ENCODE peak calls at places on chromosomes 2 and 18, in six cellular contexts. One of them, this sample, is unnamed.

GRCh38 chr2:112023707-112024106 is 31.4 kb upstream of the TMEM87B start:
- DNase-seq in bronchial epithelial cell: no peak
- DNase-seq in cardiac muscle cell: no peak
- DNase-seq in RWPE1: no peak
- DNase-seq in fibroblast of the aortic adventitia: no peak
- DNase-seq in GM12864: no peak
- DNase-seq in this sample: no peak

GRCh38 chr2:144111443-144111842 is 408.5 kb downstream of the ZEB2 start:
- DNase-seq in fibroblast of the aortic adventitia: peak
- DNase-seq in bronchial epithelial cell: no peak
- DNase-seq in cardiac muscle cell: no peak
- DNase-seq in RWPE1: peak
- DNase-seq in GM12864: no peak
- DNase-seq in this sample: no peak

GRCh38 chr2:38733300-38733971 is 17.7 kb downstream of the SRSF7 start:
- DNase-seq in cardiac muscle cell: no peak
- DNase-seq in RWPE1: no peak
- DNase-seq in GM12864: no peak
- DNase-seq in fibroblast of the aortic adventitia: no peak
- DNase-seq in bronchial epithelial cell: no peak
- DNase-seq in this sample: no peak

GRCh38 chr2:197777823-197778407 is 7.2 kb downstream of the BOLL start:
- DNase-seq in bronchial epithelial cell: peak
- DNase-seq in fibroblast of the aortic adventitia: peak
- DNase-seq in cardiac muscle cell: peak
- DNase-seq in RWPE1: peak
- DNase-seq in GM12864: no peak
- DNase-seq in this sample: peak

GRCh38 chr2:609520-610280 is 67.5 kb downstream of the TMEM18 start:
- DNase-seq in fibroblast of the aortic adventitia: no peak
- DNase-seq in cardiac muscle cell: no peak
- DNase-seq in RWPE1: no peak
- DNase-seq in bronchial epithelial cell: no peak
- DNase-seq in GM12864: no peak
- DNase-seq in this sample: no peak

GRCh38 chr18:8982416-8983183 is 119.9 kb upstream of the NDUFV2 start:
- DNase-seq in GM12864: no peak
- DNase-seq in cardiac muscle cell: peak
- DNase-seq in fibroblast of the aortic adventitia: peak
- DNase-seq in bronchial epithelial cell: peak
- DNase-seq in RWPE1: peak
- DNase-seq in this sample: peak

GRCh38 chr2:95240091-95240490 is 32.8 kb downstream of the ZNF892 start:
- DNase-seq in GM12864: no peak
- DNase-seq in bronchial epithelial cell: peak
- DNase-seq in fibroblast of the aortic adventitia: no peak
- DNase-seq in cardiac muscle cell: no peak
- DNase-seq in RWPE1: peak
- DNase-seq in this sample: no peak

GRCh38 chr2:10444463-10444862 is 3.7 kb downstream of the ODC1 start:
- DNase-seq in cardiac muscle cell: no peak
- DNase-seq in RWPE1: no peak
- DNase-seq in bronchial epithelial cell: no peak
- DNase-seq in GM12864: no peak
- DNase-seq in fibroblast of the aortic adventitia: no peak
- DNase-seq in this sample: no peak

GRCh38 chr2:156125018-156125417 is 207.5 kb downstream of the NR4A2 start:
- DNase-seq in GM12864: no peak
- DNase-seq in bronchial epithelial cell: no peak
- DNase-seq in fibroblast of the aortic adventitia: no peak
- DNase-seq in RWPE1: no peak
- DNase-seq in cardiac muscle cell: peak
- DNase-seq in this sample: no peak

GRCh38 chr2:143686585-143687164 is 557.5 kb downstream of the ARHGAP15 start:
- DNase-seq in bronchial epithelial cell: peak
- DNase-seq in fibroblast of the aortic adventitia: peak
- DNase-seq in RWPE1: peak
- DNase-seq in GM12864: no peak
- DNase-seq in cardiac muscle cell: peak
- DNase-seq in this sample: peak

GRCh38 chr2:55048514-55048924 is 1.7 kb downstream of the RTN4 start:
- DNase-seq in GM12864: no peak
- DNase-seq in RWPE1: peak
- DNase-seq in bronchial epithelial cell: peak
- DNase-seq in cardiac muscle cell: peak
- DNase-seq in fibroblast of the aortic adventitia: peak
- DNase-seq in this sample: no peak

GRCh38 chr2:106759962-106760361 is 126.0 kb downstream of the ST6GAL2 start:
- DNase-seq in fibroblast of the aortic adventitia: no peak
- DNase-seq in cardiac muscle cell: no peak
- DNase-seq in bronchial epithelial cell: no peak
- DNase-seq in RWPE1: no peak
- DNase-seq in GM12864: no peak
- DNase-seq in this sample: no peak

GRCh38 chr2:30098271-30099005 is 48.4 kb upstream of the YPEL5 start:
- DNase-seq in RWPE1: no peak
- DNase-seq in cardiac muscle cell: no peak
- DNase-seq in fibroblast of the aortic adventitia: no peak
- DNase-seq in GM12864: no peak
- DNase-seq in bronchial epithelial cell: no peak
- DNase-seq in this sample: no peak

GRCh38 chr2:141271346-141271745 is 859.5 kb downstream of the LRP1B start:
- DNase-seq in GM12864: no peak
- DNase-seq in cardiac muscle cell: no peak
- DNase-seq in RWPE1: no peak
- DNase-seq in bronchial epithelial cell: no peak
- DNase-seq in fibroblast of the aortic adventitia: no peak
- DNase-seq in this sample: no peak

GRCh38 chr2:98175811-98176210 is 88.8 kb downstream of the VWA3B start:
- DNase-seq in cardiac muscle cell: peak
- DNase-seq in fibroblast of the aortic adventitia: no peak
- DNase-seq in bronchial epithelial cell: no peak
- DNase-seq in RWPE1: no peak
- DNase-seq in GM12864: no peak
- DNase-seq in this sample: peak

GRCh38 chr2:126898636-126899035 is at the start of gene TEX51:
- DNase-seq in bronchial epithelial cell: no peak
- DNase-seq in GM12864: no peak
- DNase-seq in cardiac muscle cell: no peak
- DNase-seq in RWPE1: no peak
- DNase-seq in fibroblast of the aortic adventitia: no peak
- DNase-seq in this sample: no peak

GRCh38 chr18:36181898-36182506 is 5.3 kb upstream of the MOCOS start:
- DNase-seq in RWPE1: no peak
- DNase-seq in GM12864: no peak
- DNase-seq in bronchial epithelial cell: no peak
- DNase-seq in cardiac muscle cell: no peak
- DNase-seq in fibroblast of the aortic adventitia: peak
- DNase-seq in this sample: no peak

GRCh38 chr2:152034257-152034801 is 64.5 kb downstream of the CACNB4 start:
- DNase-seq in RWPE1: no peak
- DNase-seq in cardiac muscle cell: peak
- DNase-seq in bronchial epithelial cell: no peak
- DNase-seq in GM12864: no peak
- DNase-seq in fibroblast of the aortic adventitia: no peak
- DNase-seq in this sample: no peak

GRCh38 chr2:72090781-72091482 is 56.7 kb downstream of the CYP26B1 start:
- DNase-seq in fibroblast of the aortic adventitia: no peak
- DNase-seq in cardiac muscle cell: no peak
- DNase-seq in bronchial epithelial cell: no peak
- DNase-seq in GM12864: no peak
- DNase-seq in RWPE1: no peak
- DNase-seq in this sample: no peak

GRCh38 chr2:241804326-241805276 is 4.4 kb upstream of the NEU4 start:
- DNase-seq in cardiac muscle cell: no peak
- DNase-seq in RWPE1: no peak
- DNase-seq in GM12864: no peak
- DNase-seq in fibroblast of the aortic adventitia: no peak
- DNase-seq in bronchial epithelial cell: no peak
- DNase-seq in this sample: peak

GRCh38 chr2:127157651-127158460 is 50.9 kb upstream of the BIN1 start:
- DNase-seq in bronchial epithelial cell: no peak
- DNase-seq in fibroblast of the aortic adventitia: peak
- DNase-seq in RWPE1: no peak
- DNase-seq in GM12864: no peak
- DNase-seq in cardiac muscle cell: peak
- DNase-seq in this sample: no peak

GRCh38 chr2:42905341-42906114 is 113.1 kb upstream of the HAAO start:
- DNase-seq in GM12864: no peak
- DNase-seq in bronchial epithelial cell: no peak
- DNase-seq in cardiac muscle cell: no peak
- DNase-seq in fibroblast of the aortic adventitia: peak
- DNase-seq in RWPE1: no peak
- DNase-seq in this sample: no peak

GRCh38 chr2:61460168-61460567 is 10.7 kb downstream of the USP34 start:
- DNase-seq in bronchial epithelial cell: peak
- DNase-seq in fibroblast of the aortic adventitia: peak
- DNase-seq in cardiac muscle cell: no peak
- DNase-seq in RWPE1: peak
- DNase-seq in GM12864: no peak
- DNase-seq in this sample: no peak

GRCh38 chr2:188813846-188814245 is 160.3 kb upstream of the COL3A1 start:
- DNase-seq in RWPE1: no peak
- DNase-seq in GM12864: no peak
- DNase-seq in bronchial epithelial cell: no peak
- DNase-seq in fibroblast of the aortic adventitia: peak
- DNase-seq in cardiac muscle cell: no peak
- DNase-seq in this sample: no peak

GRCh38 chr2:167052825-167053224 is 164.5 kb downstream of the XIRP2 start:
- DNase-seq in bronchial epithelial cell: peak
- DNase-seq in RWPE1: peak
- DNase-seq in fibroblast of the aortic adventitia: peak
- DNase-seq in cardiac muscle cell: no peak
- DNase-seq in GM12864: no peak
- DNase-seq in this sample: no peak

GRCh38 chr2:133884739-133885381 is 316.6 kb upstream of the NCKAP5 start:
- DNase-seq in RWPE1: no peak
- DNase-seq in cardiac muscle cell: peak
- DNase-seq in fibroblast of the aortic adventitia: peak
- DNase-seq in GM12864: no peak
- DNase-seq in bronchial epithelial cell: peak
- DNase-seq in this sample: peak

GRCh38 chr18:76494541-76495403 is at the start of gene ZNF516:
- DNase-seq in cardiac muscle cell: peak
- DNase-seq in RWPE1: peak
- DNase-seq in fibroblast of the aortic adventitia: peak
- DNase-seq in GM12864: no peak
- DNase-seq in bronchial epithelial cell: no peak
- DNase-seq in this sample: no peak

GRCh38 chr2:241568738-241569137 is 10.2 kb downstream of the BOK start:
- DNase-seq in GM12864: no peak
- DNase-seq in RWPE1: no peak
- DNase-seq in fibroblast of the aortic adventitia: no peak
- DNase-seq in cardiac muscle cell: no peak
- DNase-seq in bronchial epithelial cell: no peak
- DNase-seq in this sample: no peak

GRCh38 chr2:118312963-118313756 is 224.9 kb downstream of the INSIG2 start:
- DNase-seq in GM12864: no peak
- DNase-seq in RWPE1: no peak
- DNase-seq in bronchial epithelial cell: no peak
- DNase-seq in fibroblast of the aortic adventitia: no peak
- DNase-seq in cardiac muscle cell: no peak
- DNase-seq in this sample: no peak

GRCh38 chr2:205107810-205108209 is 562.5 kb downstream of the PARD3B start:
- DNase-seq in RWPE1: no peak
- DNase-seq in GM12864: no peak
- DNase-seq in fibroblast of the aortic adventitia: peak
- DNase-seq in cardiac muscle cell: no peak
- DNase-seq in bronchial epithelial cell: no peak
- DNase-seq in this sample: no peak

DNA sequence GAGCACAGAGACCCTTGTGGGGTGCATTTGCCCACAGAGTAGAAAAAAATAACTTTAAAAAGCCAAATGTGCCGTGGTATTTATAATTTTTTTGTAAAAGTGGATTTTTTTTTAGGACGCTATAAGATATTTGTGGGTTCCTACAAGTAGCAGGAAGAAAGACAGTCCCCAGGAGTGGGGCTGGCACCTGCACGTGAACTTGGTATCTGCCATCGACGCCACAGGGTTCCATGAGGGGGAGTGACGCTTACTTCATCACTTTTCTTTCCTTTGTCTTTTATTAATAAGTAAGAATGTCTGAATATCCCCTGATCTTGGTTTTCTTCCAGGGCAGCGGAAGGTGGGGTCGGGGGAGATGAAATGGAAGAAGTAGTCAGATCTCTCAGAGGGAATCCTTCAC is 207.0 kb downstream of the TWIST2 start:
- DNase-seq in RWPE1: no peak
- DNase-seq in fibroblast of the aortic adventitia: no peak
- DNase-seq in GM12864: no peak
- DNase-seq in bronchial epithelial cell: no peak
- DNase-seq in cardiac muscle cell: no peak
- DNase-seq in this sample: no peak
- TF ChIP-seq CTCF in RWPE1: no peak
- TF ChIP-seq CTCF in fibroblast of the aortic adventitia: no peak
- TF ChIP-seq CTCF in GM12864: no peak
- TF ChIP-seq CTCF in bronchial epithelial cell: no peak
- TF ChIP-seq CTCF in cardiac muscle cell: no peak
- TF ChIP-seq CTCF in this sample: no peak

GRCh38 chr18:59994357-59994756 is 94.6 kb downstream of the PMAIP1 start:
- DNase-seq in cardiac muscle cell: peak
- DNase-seq in RWPE1: no peak
- DNase-seq in fibroblast of the aortic adventitia: no peak
- DNase-seq in bronchial epithelial cell: peak
- DNase-seq in GM12864: no peak
- DNase-seq in this sample: no peak
- TF ChIP-seq CTCF in cardiac muscle cell: no peak
- TF ChIP-seq CTCF in RWPE1: no peak
- TF ChIP-seq CTCF in fibroblast of the aortic adventitia: peak
- TF ChIP-seq CTCF in bronchial epithelial cell: no peak
- TF ChIP-seq CTCF in GM12864: peak
- TF ChIP-seq CTCF in this sample: peak

GRCh38 chr2:203934006-203934632 is 2.4 kb upstream of the ICOS start:
- DNase-seq in fibroblast of the aortic adventitia: no peak
- DNase-seq in RWPE1: no peak
- DNase-seq in cardiac muscle cell: no peak
- DNase-seq in GM12864: no peak
- DNase-seq in bronchial epithelial cell: no peak
- DNase-seq in this sample: no peak

GRCh38 chr2:203925512-203926158 is 10.9 kb upstream of the ICOS start:
- DNase-seq in RWPE1: no peak
- DNase-seq in bronchial epithelial cell: no peak
- DNase-seq in cardiac muscle cell: no peak
- DNase-seq in fibroblast of the aortic adventitia: no peak
- DNase-seq in GM12864: no peak
- DNase-seq in this sample: no peak

GRCh38 chr2:203928849-203929248 is 7.7 kb upstream of the ICOS start:
- DNase-seq in fibroblast of the aortic adventitia: peak
- DNase-seq in cardiac muscle cell: no peak
- DNase-seq in GM12864: no peak
- DNase-seq in RWPE1: no peak
- DNase-seq in bronchial epithelial cell: peak
- DNase-seq in this sample: no peak
- TF ChIP-seq CTCF in fibroblast of the aortic adventitia: peak
- TF ChIP-seq CTCF in cardiac muscle cell: peak
- TF ChIP-seq CTCF in GM12864: peak
- TF ChIP-seq CTCF in RWPE1: peak
- TF ChIP-seq CTCF in bronchial epithelial cell: peak
- TF ChIP-seq CTCF in this sample: peak

GRCh38 chr18:39966275-39966674 is 1988.8 kb upstream of the PIK3C3 start:
- DNase-seq in RWPE1: peak
- DNase-seq in bronchial epithelial cell: no peak
- DNase-seq in GM12864: no peak
- DNase-seq in cardiac muscle cell: no peak
- DNase-seq in fibroblast of the aortic adventitia: no peak
- DNase-seq in this sample: no peak
- TF ChIP-seq CTCF in RWPE1: no peak
- TF ChIP-seq CTCF in bronchial epithelial cell: peak
- TF ChIP-seq CTCF in GM12864: no peak
- TF ChIP-seq CTCF in cardiac muscle cell: peak
- TF ChIP-seq CTCF in fibroblast of the aortic adventitia: no peak
- TF ChIP-seq CTCF in this sample: no peak

This sample was measured in GM13977.